ENCODE peak calls at places on chromosomes 6 and 20, in six cellular contexts. N is WTC11, C is M059J, P is CD14-positive monocyte, Z is brain microvascular endothelial cell, F is mesendoderm. S is an unnamed sample.
A peak's percentile ranks its signal among the peaks of the same experiment; 100 is the strongest.

GRCh38 chr6:24493945-24494725 is 634 bp upstream of the ALDH5A1 start:
- DNase-seq in N (no peak), C (no peak), P (no peak), Z (no peak), F (no peak), S (no peak)

GRCh38 chr6:32940656-32941411 is at the start of gene HLA-DMB:
- DNase-seq in N (peak; percentile 23), C (peak; percentile 91), P (peak; percentile 71), Z (peak; percentile 58), F (peak; percentile 72), S (peak; percentile 63)

GRCh38 chr20:46586724-46587123 is 36.3 kb upstream of the OCSTAMP start:
- DNase-seq in N (no peak), C (no peak), P (no peak), Z (no peak), F (no peak), S (no peak)

GRCh38 chr6:82571431-82571830 is 207.8 kb downstream of the TPBG start:
- DNase-seq in N (no peak), C (no peak), P (no peak), Z (no peak), F (no peak), S (no peak)

GRCh38 chr20:39328347-39328746 is 366.2 kb downstream of the DHX35 start:
- DNase-seq in N (no peak), C (peak; percentile 6), P (no peak), Z (no peak), F (no peak), S (no peak)

GRCh38 chr20:39661833-39662232 is 699.7 kb downstream of the DHX35 start:
- DNase-seq in N (no peak), C (peak; percentile 96), P (no peak), Z (peak; percentile 58), F (no peak), S (no peak)

GRCh38 chr20:23419995-23420901 is 1.0 kb downstream of the NAPB start:
- DNase-seq in N (no peak), C (peak; percentile 80), P (peak; percentile 49), Z (peak; percentile 47), F (peak; percentile 34), S (peak; percentile 61)

GRCh38 chr20:64051532-64052325 is 2.3 kb upstream of the SOX18 start:
- DNase-seq in N (no peak), C (no peak), P (no peak), Z (no peak), F (no peak), S (peak; percentile 85)

GRCh38 chr6:24933868-24934401 is 1.8 kb downstream of the RIPOR2 start:
- DNase-seq in N (peak; percentile 61), C (no peak), P (no peak), Z (no peak), F (peak; percentile 88), S (peak; percentile 32)

S was measured in dermis microvascular lymphatic vessel endothelial cell.